ENCODE peak calls at places on chromosomes 12 and 14, in five cellular contexts. One of them, this sample, is unnamed.

GRCh38 chr14:57962293-57962996 is 96.6 kb upstream of the SLC35F4 start:
- DNase-seq in NB4: no peak
- DNase-seq in fibroblast of the aortic adventitia: no peak
- DNase-seq in esophagus squamous epithelium: no peak
- DNase-seq in fibroblast of mammary gland: no peak
- DNase-seq in this sample: no peak

GRCh38 chr14:88518592-88519512 is 36.0 kb downstream of the PTPN21 start:
- DNase-seq in NB4: no peak
- DNase-seq in fibroblast of the aortic adventitia: peak
- DNase-seq in esophagus squamous epithelium: no peak
- DNase-seq in fibroblast of mammary gland: peak
- DNase-seq in this sample: no peak

GRCh38 chr12:108838194-108839010 is 19.0 kb downstream of the SSH1 start:
- DNase-seq in NB4: peak
- DNase-seq in fibroblast of the aortic adventitia: peak
- DNase-seq in esophagus squamous epithelium: no peak
- DNase-seq in fibroblast of mammary gland: peak
- DNase-seq in this sample: peak

GRCh38 chr12:6937481-6938352 is 5.9 kb upstream of the RNU7-1 start:
- DNase-seq in NB4: peak
- DNase-seq in fibroblast of the aortic adventitia: peak
- DNase-seq in esophagus squamous epithelium: peak
- DNase-seq in fibroblast of mammary gland: peak
- DNase-seq in this sample: peak

GRCh38 chr12:108117163-108117849 is 11.8 kb upstream of the WSCD2 start:
- DNase-seq in NB4: peak
- DNase-seq in fibroblast of the aortic adventitia: no peak
- DNase-seq in esophagus squamous epithelium: no peak
- DNase-seq in fibroblast of mammary gland: no peak
- DNase-seq in this sample: peak

GRCh38 chr12:48340891-48341290 is 9.8 kb downstream of the ZNF641 start:
- DNase-seq in NB4: no peak
- DNase-seq in fibroblast of the aortic adventitia: no peak
- DNase-seq in esophagus squamous epithelium: no peak
- DNase-seq in fibroblast of mammary gland: no peak
- DNase-seq in this sample: no peak

GRCh38 chr12:16112626-16113560 is 164.6 kb downstream of the SLC15A5 start:
- DNase-seq in NB4: peak
- DNase-seq in fibroblast of the aortic adventitia: peak
- DNase-seq in esophagus squamous epithelium: no peak
- DNase-seq in fibroblast of mammary gland: peak
- DNase-seq in this sample: no peak

GRCh38 chr14:101035466-101036225 is 132.1 kb upstream of the RTL1 start:
- DNase-seq in NB4: no peak
- DNase-seq in fibroblast of the aortic adventitia: no peak
- DNase-seq in esophagus squamous epithelium: no peak
- DNase-seq in fibroblast of mammary gland: no peak
- DNase-seq in this sample: no peak

GRCh38 chr14:64478634-64479250 is 13.4 kb downstream of the AKAP5 start:
- DNase-seq in NB4: peak
- DNase-seq in fibroblast of the aortic adventitia: peak
- DNase-seq in esophagus squamous epithelium: no peak
- DNase-seq in fibroblast of mammary gland: peak
- DNase-seq in this sample: peak

GRCh38 chr12:49094104-49094948 is at the start of gene DHH:
- DNase-seq in NB4: no peak
- DNase-seq in fibroblast of the aortic adventitia: no peak
- DNase-seq in esophagus squamous epithelium: no peak
- DNase-seq in fibroblast of mammary gland: no peak
- DNase-seq in this sample: no peak

GRCh38 chr12:6914246-6914947 is at the start of gene ENO2:
- DNase-seq in NB4: peak
- DNase-seq in fibroblast of the aortic adventitia: peak
- DNase-seq in esophagus squamous epithelium: no peak
- DNase-seq in fibroblast of mammary gland: peak
- DNase-seq in this sample: peak

GRCh38 chr12:32198555-32198954 is 91.9 kb downstream of the BICD1 start:
- DNase-seq in NB4: no peak
- DNase-seq in fibroblast of the aortic adventitia: no peak
- DNase-seq in esophagus squamous epithelium: no peak
- DNase-seq in fibroblast of mammary gland: peak
- DNase-seq in this sample: no peak

GRCh38 chr12:59425798-59426197 is 170.0 kb upstream of the SLC16A7 start:
- DNase-seq in NB4: no peak
- DNase-seq in fibroblast of the aortic adventitia: peak
- DNase-seq in esophagus squamous epithelium: no peak
- DNase-seq in fibroblast of mammary gland: peak
- DNase-seq in this sample: no peak

GRCh38 chr12:27048822-27049752 is 26.7 kb downstream of the MED21 start:
- DNase-seq in NB4: no peak
- DNase-seq in fibroblast of the aortic adventitia: peak
- DNase-seq in esophagus squamous epithelium: no peak
- DNase-seq in fibroblast of mammary gland: peak
- DNase-seq in this sample: no peak

GRCh38 chr14:100677152-100677924 is 49.4 kb upstream of the DLK1 start:
- DNase-seq in NB4: peak
- DNase-seq in fibroblast of the aortic adventitia: peak
- DNase-seq in esophagus squamous epithelium: no peak
- DNase-seq in fibroblast of mammary gland: peak
- DNase-seq in this sample: no peak

GRCh38 chr12:83102499-83102898 is 415.8 kb downstream of the TMTC2 start:
- DNase-seq in NB4: no peak
- DNase-seq in fibroblast of the aortic adventitia: peak
- DNase-seq in esophagus squamous epithelium: no peak
- DNase-seq in fibroblast of mammary gland: no peak
- DNase-seq in this sample: no peak

GRCh38 chr14:31457665-31458659 is 656 bp upstream of the DTD2 start:
- DNase-seq in NB4: no peak
- DNase-seq in fibroblast of the aortic adventitia: no peak
- DNase-seq in esophagus squamous epithelium: no peak
- DNase-seq in fibroblast of mammary gland: no peak
- DNase-seq in this sample: no peak

GRCh38 chr14:64053694-64054669 is 201.2 kb downstream of the SYNE2 start:
- DNase-seq in NB4: peak
- DNase-seq in fibroblast of the aortic adventitia: no peak
- DNase-seq in esophagus squamous epithelium: no peak
- DNase-seq in fibroblast of mammary gland: peak
- DNase-seq in this sample: no peak

GRCh38 chr12:55034218-55034617 is 14.4 kb downstream of the NEUROD4 start:
- DNase-seq in NB4: no peak
- DNase-seq in fibroblast of the aortic adventitia: no peak
- DNase-seq in esophagus squamous epithelium: no peak
- DNase-seq in fibroblast of mammary gland: no peak
- DNase-seq in this sample: no peak

GRCh38 chr12:91289881-91290280 is 107.3 kb upstream of the DCN start:
- DNase-seq in NB4: no peak
- DNase-seq in fibroblast of the aortic adventitia: no peak
- DNase-seq in esophagus squamous epithelium: no peak
- DNase-seq in fibroblast of mammary gland: no peak
- DNase-seq in this sample: no peak

GRCh38 chr12:47785887-47786661 is 13.0 kb downstream of the SLC48A1 start:
- DNase-seq in NB4: no peak
- DNase-seq in fibroblast of the aortic adventitia: no peak
- DNase-seq in esophagus squamous epithelium: no peak
- DNase-seq in fibroblast of mammary gland: peak
- DNase-seq in this sample: no peak

GRCh38 chr14:63685401-63685800 is 42.5 kb downstream of the SGPP1 start:
- DNase-seq in NB4: no peak
- DNase-seq in fibroblast of the aortic adventitia: no peak
- DNase-seq in esophagus squamous epithelium: no peak
- DNase-seq in fibroblast of mammary gland: no peak
- DNase-seq in this sample: no peak

GRCh38 chr12:118126119-118126757 is 9.7 kb upstream of the PEBP1 start:
- DNase-seq in NB4: no peak
- DNase-seq in fibroblast of the aortic adventitia: no peak
- DNase-seq in esophagus squamous epithelium: no peak
- DNase-seq in fibroblast of mammary gland: no peak
- DNase-seq in this sample: no peak

GRCh38 chr12:57110189-57111045 is 745 bp downstream of the STAT6 start:
- DNase-seq in NB4: peak
- DNase-seq in fibroblast of the aortic adventitia: peak
- DNase-seq in esophagus squamous epithelium: no peak
- DNase-seq in fibroblast of mammary gland: peak
- DNase-seq in this sample: peak

DNA sequence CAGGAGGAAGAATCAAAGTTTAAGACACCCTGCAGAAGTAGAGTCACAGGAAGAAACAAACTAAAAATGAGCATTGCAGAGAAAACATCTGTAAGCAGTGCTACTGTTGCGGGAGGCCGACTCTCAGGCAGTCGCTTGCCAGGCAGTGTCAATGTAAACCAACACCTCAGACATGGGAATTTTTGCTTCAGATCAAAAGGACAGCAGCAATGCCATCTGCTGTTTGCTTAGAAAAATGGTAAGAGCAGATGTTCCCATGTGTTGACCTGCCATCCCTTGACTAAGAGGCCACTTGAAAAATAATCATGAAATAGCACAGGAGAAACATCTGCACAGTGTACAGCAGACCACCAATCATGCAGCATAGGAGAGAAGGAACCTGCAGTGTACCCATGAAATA is 196.6 kb downstream of the SLC25A21 start:
- DNase-seq in NB4: peak
- DNase-seq in fibroblast of the aortic adventitia: no peak
- DNase-seq in esophagus squamous epithelium: no peak
- DNase-seq in fibroblast of mammary gland: peak
- DNase-seq in this sample: no peak
- TF ChIP-seq CTCF in NB4: no peak
- TF ChIP-seq CTCF in fibroblast of the aortic adventitia: no peak
- TF ChIP-seq CTCF in esophagus squamous epithelium: no peak
- TF ChIP-seq CTCF in fibroblast of mammary gland: no peak
- TF ChIP-seq CTCF in this sample: no peak

GRCh38 chr14:71554323-71554722 is 377.9 kb upstream of the RGS6 start:
- DNase-seq in NB4: no peak
- DNase-seq in fibroblast of the aortic adventitia: no peak
- DNase-seq in esophagus squamous epithelium: no peak
- DNase-seq in fibroblast of mammary gland: no peak
- DNase-seq in this sample: peak
- H3K4me3 ChIP-seq in NB4: no peak
- H3K4me3 ChIP-seq in fibroblast of the aortic adventitia: no peak
- H3K4me3 ChIP-seq in esophagus squamous epithelium: no peak
- H3K4me3 ChIP-seq in fibroblast of mammary gland: no peak
- H3K4me3 ChIP-seq in this sample: peak

GRCh38 chr14:49620182-49621113 is at the start of the genes MGAT2 and RPL36AL:
- DNase-seq in NB4: peak
- DNase-seq in fibroblast of the aortic adventitia: peak
- DNase-seq in esophagus squamous epithelium: peak
- DNase-seq in fibroblast of mammary gland: peak
- DNase-seq in this sample: peak
- TF ChIP-seq CTCF in NB4: no peak
- TF ChIP-seq CTCF in fibroblast of the aortic adventitia: peak
- TF ChIP-seq CTCF in esophagus squamous epithelium: peak
- TF ChIP-seq CTCF in fibroblast of mammary gland: peak
- TF ChIP-seq CTCF in this sample: no peak

DNA sequence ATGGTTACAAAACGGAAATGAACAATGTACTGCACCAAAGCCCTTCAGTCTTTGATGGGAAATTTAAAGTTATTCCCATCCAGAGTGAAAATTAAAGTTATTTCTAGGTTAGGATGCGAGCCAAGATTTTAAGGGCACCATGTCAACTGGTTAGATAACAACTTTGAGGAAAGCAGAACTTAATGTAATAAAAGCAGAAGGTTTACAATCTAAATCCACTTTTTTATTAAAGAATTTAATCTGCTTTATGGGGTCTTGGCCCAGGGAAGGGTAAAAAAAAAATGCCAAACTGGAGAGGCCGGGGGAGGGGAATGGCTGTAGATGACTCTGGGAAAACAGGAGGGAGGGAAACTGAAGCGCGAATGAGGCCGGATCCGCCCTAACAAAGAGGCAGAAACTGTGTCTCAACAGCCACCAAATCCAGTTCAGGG is 108.2 kb upstream of the ATF7IP start:
- DNase-seq in NB4: no peak
- DNase-seq in fibroblast of the aortic adventitia: no peak
- DNase-seq in esophagus squamous epithelium: no peak
- DNase-seq in fibroblast of mammary gland: no peak
- DNase-seq in this sample: no peak
- H3K4me3 ChIP-seq in NB4: no peak
- H3K4me3 ChIP-seq in fibroblast of the aortic adventitia: no peak
- H3K4me3 ChIP-seq in esophagus squamous epithelium: peak
- H3K4me3 ChIP-seq in fibroblast of mammary gland: no peak
- H3K4me3 ChIP-seq in this sample: peak

GRCh38 chr12:42024495-42024830 is 120.2 kb downstream of the GXYLT1 start:
- DNase-seq in NB4: no peak
- DNase-seq in fibroblast of the aortic adventitia: no peak
- DNase-seq in esophagus squamous epithelium: no peak
- DNase-seq in fibroblast of mammary gland: no peak
- DNase-seq in this sample: no peak
- TF ChIP-seq CTCF in NB4: no peak
- TF ChIP-seq CTCF in fibroblast of the aortic adventitia: no peak
- TF ChIP-seq CTCF in esophagus squamous epithelium: no peak
- TF ChIP-seq CTCF in fibroblast of mammary gland: no peak
- TF ChIP-seq CTCF in this sample: no peak

GRCh38 chr12:121133838-121134237 is 1.2 kb downstream of the P2RX7 start:
- DNase-seq in NB4: no peak
- DNase-seq in fibroblast of the aortic adventitia: no peak
- DNase-seq in esophagus squamous epithelium: no peak
- DNase-seq in fibroblast of mammary gland: no peak
- DNase-seq in this sample: no peak
- H3K4me3 ChIP-seq in NB4: peak
- H3K4me3 ChIP-seq in fibroblast of the aortic adventitia: no peak
- H3K4me3 ChIP-seq in esophagus squamous epithelium: no peak
- H3K4me3 ChIP-seq in fibroblast of mammary gland: no peak
- H3K4me3 ChIP-seq in this sample: peak

GRCh38 chr14:73710737-73711136 is 3.4 kb downstream of the PNMA1 start:
- DNase-seq in NB4: no peak
- DNase-seq in fibroblast of the aortic adventitia: no peak
- DNase-seq in esophagus squamous epithelium: no peak
- DNase-seq in fibroblast of mammary gland: no peak
- DNase-seq in this sample: no peak
- TF ChIP-seq CTCF in NB4: no peak
- TF ChIP-seq CTCF in fibroblast of the aortic adventitia: no peak
- TF ChIP-seq CTCF in esophagus squamous epithelium: no peak
- TF ChIP-seq CTCF in fibroblast of mammary gland: no peak
- TF ChIP-seq CTCF in this sample: no peak

GRCh38 chr14:25516838-25517237 is 466.9 kb upstream of the STXBP6 start:
- DNase-seq in NB4: no peak
- DNase-seq in fibroblast of the aortic adventitia: no peak
- DNase-seq in esophagus squamous epithelium: no peak
- DNase-seq in fibroblast of mammary gland: no peak
- DNase-seq in this sample: no peak

DNA sequence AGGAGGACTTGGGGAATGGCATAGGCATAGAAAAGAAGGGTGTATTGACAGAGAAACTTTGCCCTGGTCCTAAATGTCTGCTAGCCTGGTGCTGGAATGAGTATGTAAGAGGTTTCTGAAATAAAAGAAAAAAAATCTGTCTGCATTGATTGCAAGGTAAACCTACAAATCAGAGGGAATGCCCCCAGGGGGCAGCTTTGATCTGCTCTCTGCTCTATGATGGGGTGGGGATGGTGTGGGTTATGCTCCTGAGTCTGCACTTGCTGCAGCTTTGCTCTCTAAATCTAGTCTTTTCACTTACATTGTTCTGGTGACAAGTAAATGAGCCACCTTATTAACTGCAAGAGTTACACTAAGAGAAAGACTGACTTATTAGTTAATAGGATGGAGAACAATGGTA is 468.4 kb upstream of the STXBP6 start:
- DNase-seq in NB4: no peak
- DNase-seq in fibroblast of the aortic adventitia: no peak
- DNase-seq in esophagus squamous epithelium: no peak
- DNase-seq in fibroblast of mammary gland: no peak
- DNase-seq in this sample: no peak
- H3K4me3 ChIP-seq in NB4: no peak
- H3K4me3 ChIP-seq in fibroblast of the aortic adventitia: no peak
- H3K4me3 ChIP-seq in esophagus squamous epithelium: no peak
- H3K4me3 ChIP-seq in fibroblast of mammary gland: no peak
- H3K4me3 ChIP-seq in this sample: no peak

This sample was measured in GM12865.